ENCODE peak calls at places on chromosomes 12 and 14, in eight cellular contexts. One of them, this sample, is unnamed.

GRCh38 chr14:78758333-78758732 is 588.2 kb downstream of the NRXN3 start:
- DNase-seq in PC-3: peak
- DNase-seq in stimulated activated CD4-positive, alpha-beta T cell treated with anti-CD3 and anti-CD28 coated beads, Interleukin-4, amount 100 ng/mL, for 1 hour: no peak
- DNase-seq in EL: peak
- DNase-seq in activated CD8-positive, alpha-beta memory T cell treated with anti-CD3 and anti-CD28 coated beads for 48 hours: no peak
- DNase-seq in gastrocnemius medialis: no peak
- DNase-seq in M059J: peak
- DNase-seq in GM23248: peak
- DNase-seq in this sample: peak

GRCh38 chr12:6363330-6364036 is 11.9 kb downstream of the SCNN1A start:
- DNase-seq in stimulated activated CD4-positive, alpha-beta T cell treated with anti-CD3 and anti-CD28 coated beads, Interleukin-4, amount 100 ng/mL, for 1 hour: peak
- DNase-seq in EL: peak
- DNase-seq in activated CD8-positive, alpha-beta memory T cell treated with anti-CD3 and anti-CD28 coated beads for 48 hours: peak
- DNase-seq in GM23248: peak
- DNase-seq in gastrocnemius medialis: peak
- DNase-seq in PC-3: peak
- DNase-seq in M059J: no peak
- DNase-seq in this sample: peak

GRCh38 chr14:95040723-95041476 is 116.4 kb downstream of the DICER1 start:
- DNase-seq in gastrocnemius medialis: no peak
- DNase-seq in M059J: peak
- DNase-seq in PC-3: no peak
- DNase-seq in stimulated activated CD4-positive, alpha-beta T cell treated with anti-CD3 and anti-CD28 coated beads, Interleukin-4, amount 100 ng/mL, for 1 hour: no peak
- DNase-seq in EL: peak
- DNase-seq in activated CD8-positive, alpha-beta memory T cell treated with anti-CD3 and anti-CD28 coated beads for 48 hours: no peak
- DNase-seq in GM23248: peak
- DNase-seq in this sample: no peak

GRCh38 chr14:85217412-85217811 is 312.5 kb upstream of the FLRT2 start:
- DNase-seq in PC-3: peak
- DNase-seq in gastrocnemius medialis: no peak
- DNase-seq in M059J: no peak
- DNase-seq in GM23248: no peak
- DNase-seq in EL: peak
- DNase-seq in stimulated activated CD4-positive, alpha-beta T cell treated with anti-CD3 and anti-CD28 coated beads, Interleukin-4, amount 100 ng/mL, for 1 hour: no peak
- DNase-seq in activated CD8-positive, alpha-beta memory T cell treated with anti-CD3 and anti-CD28 coated beads for 48 hours: no peak
- DNase-seq in this sample: no peak

GRCh38 chr14:72907886-72908285 is 14.0 kb upstream of the DPF3 start:
- DNase-seq in activated CD8-positive, alpha-beta memory T cell treated with anti-CD3 and anti-CD28 coated beads for 48 hours: no peak
- DNase-seq in GM23248: peak
- DNase-seq in gastrocnemius medialis: no peak
- DNase-seq in PC-3: peak
- DNase-seq in M059J: peak
- DNase-seq in stimulated activated CD4-positive, alpha-beta T cell treated with anti-CD3 and anti-CD28 coated beads, Interleukin-4, amount 100 ng/mL, for 1 hour: no peak
- DNase-seq in EL: peak
- DNase-seq in this sample: peak

GRCh38 chr14:24080888-24081738 is 9.8 kb downstream of the CPNE6 start:
- DNase-seq in activated CD8-positive, alpha-beta memory T cell treated with anti-CD3 and anti-CD28 coated beads for 48 hours: peak
- DNase-seq in EL: peak
- DNase-seq in GM23248: peak
- DNase-seq in gastrocnemius medialis: no peak
- DNase-seq in stimulated activated CD4-positive, alpha-beta T cell treated with anti-CD3 and anti-CD28 coated beads, Interleukin-4, amount 100 ng/mL, for 1 hour: peak
- DNase-seq in PC-3: peak
- DNase-seq in M059J: peak
- DNase-seq in this sample: peak

GRCh38 chr14:99415496-99416281 is 65.0 kb downstream of the SETD3 start:
- DNase-seq in M059J: peak
- DNase-seq in GM23248: peak
- DNase-seq in activated CD8-positive, alpha-beta memory T cell treated with anti-CD3 and anti-CD28 coated beads for 48 hours: no peak
- DNase-seq in EL: peak
- DNase-seq in PC-3: peak
- DNase-seq in gastrocnemius medialis: peak
- DNase-seq in stimulated activated CD4-positive, alpha-beta T cell treated with anti-CD3 and anti-CD28 coated beads, Interleukin-4, amount 100 ng/mL, for 1 hour: peak
- DNase-seq in this sample: peak

GRCh38 chr14:88559852-88560251 is 3.0 kb upstream of the ZC3H14 start:
- DNase-seq in M059J: peak
- DNase-seq in EL: peak
- DNase-seq in GM23248: peak
- DNase-seq in stimulated activated CD4-positive, alpha-beta T cell treated with anti-CD3 and anti-CD28 coated beads, Interleukin-4, amount 100 ng/mL, for 1 hour: no peak
- DNase-seq in gastrocnemius medialis: no peak
- DNase-seq in PC-3: peak
- DNase-seq in activated CD8-positive, alpha-beta memory T cell treated with anti-CD3 and anti-CD28 coated beads for 48 hours: no peak
- DNase-seq in this sample: peak

GRCh38 chr12:13962699-13963098 is 18.7 kb downstream of the GRIN2B start:
- DNase-seq in gastrocnemius medialis: no peak
- DNase-seq in activated CD8-positive, alpha-beta memory T cell treated with anti-CD3 and anti-CD28 coated beads for 48 hours: no peak
- DNase-seq in M059J: peak
- DNase-seq in GM23248: peak
- DNase-seq in EL: peak
- DNase-seq in PC-3: peak
- DNase-seq in stimulated activated CD4-positive, alpha-beta T cell treated with anti-CD3 and anti-CD28 coated beads, Interleukin-4, amount 100 ng/mL, for 1 hour: no peak
- DNase-seq in this sample: no peak

GRCh38 chr14:68084256-68084655 is 264.7 kb downstream of the RAD51B start:
- DNase-seq in PC-3: peak
- DNase-seq in activated CD8-positive, alpha-beta memory T cell treated with anti-CD3 and anti-CD28 coated beads for 48 hours: no peak
- DNase-seq in GM23248: peak
- DNase-seq in stimulated activated CD4-positive, alpha-beta T cell treated with anti-CD3 and anti-CD28 coated beads, Interleukin-4, amount 100 ng/mL, for 1 hour: no peak
- DNase-seq in gastrocnemius medialis: no peak
- DNase-seq in M059J: peak
- DNase-seq in EL: peak
- DNase-seq in this sample: no peak

GRCh38 chr12:59040651-59041050 is 120.3 kb upstream of the LRIG3 start:
- DNase-seq in GM23248: peak
- DNase-seq in stimulated activated CD4-positive, alpha-beta T cell treated with anti-CD3 and anti-CD28 coated beads, Interleukin-4, amount 100 ng/mL, for 1 hour: no peak
- DNase-seq in EL: peak
- DNase-seq in gastrocnemius medialis: no peak
- DNase-seq in PC-3: peak
- DNase-seq in M059J: peak
- DNase-seq in activated CD8-positive, alpha-beta memory T cell treated with anti-CD3 and anti-CD28 coated beads for 48 hours: no peak
- DNase-seq in this sample: peak

GRCh38 chr12:55993454-55993853 is 3.6 kb upstream of the SUOX start:
- DNase-seq in EL: no peak
- DNase-seq in activated CD8-positive, alpha-beta memory T cell treated with anti-CD3 and anti-CD28 coated beads for 48 hours: no peak
- DNase-seq in gastrocnemius medialis: no peak
- DNase-seq in M059J: no peak
- DNase-seq in stimulated activated CD4-positive, alpha-beta T cell treated with anti-CD3 and anti-CD28 coated beads, Interleukin-4, amount 100 ng/mL, for 1 hour: no peak
- DNase-seq in PC-3: no peak
- DNase-seq in GM23248: no peak
- DNase-seq in this sample: no peak

This sample was measured in AG10803.